ENCODE peak calls at places on chromosomes 5 and 9, in seven cellular contexts. J is cardiac fibroblast, W is HL-60, H is fibroblast of mammary gland, T is OCI-LY7, Y is cardiac muscle cell, Z is lower lobe of right lung. O is an unnamed sample.

GRCh38 chr5:154242442-154242841 is 51.9 kb downstream of the GALNT10 start:
- DNase-seq in J (no peak), Z (no peak), T (no peak), H (no peak), W (no peak), Y (no peak), O (no peak)

GRCh38 chr5:156947933-156948332 is 15.1 kb downstream of the TIMD4 start:
- DNase-seq in W (no peak), J (no peak), T (peak), Z (no peak), Y (no peak), H (no peak), O (no peak)

GRCh38 chr9:130447193-130447816 is 2.5 kb downstream of the ASS1 start:
- DNase-seq in H (no peak), J (no peak), W (no peak), Y (no peak), T (no peak), Z (no peak), O (no peak)

GRCh38 chr9:130268521-130269131 is 3.1 kb downstream of the HMCN2 start:
- DNase-seq in Z (no peak), W (peak), T (no peak), J (no peak), H (no peak), Y (no peak), O (no peak)

GRCh38 chr5:13516195-13516594 is 428.3 kb downstream of the DNAH5 start:
- DNase-seq in Z (no peak), T (no peak), Y (no peak), W (no peak), H (no peak), J (no peak), O (no peak)

GRCh38 chr5:434443-435146 is 8.4 kb upstream of the EXOC3 start:
- DNase-seq in T (no peak), Y (no peak), H (no peak), J (no peak), Z (no peak), W (no peak), O (no peak)

GRCh38 chr5:43042626-43043399 is 2.7 kb upstream of the ANXA2R start:
- DNase-seq in T (peak), W (peak), Y (peak), Z (peak), H (peak), J (peak), O (peak)

GRCh38 chr5:98827862-98828261 is 54.4 kb downstream of the RGMB start:
- DNase-seq in J (no peak), W (no peak), H (no peak), T (no peak), Z (no peak), Y (no peak), O (no peak)

GRCh38 chr5:95124101-95124500 is 160.8 kb downstream of the MCTP1 start:
- DNase-seq in H (no peak), J (no peak), W (no peak), T (no peak), Y (no peak), Z (no peak), O (no peak)

GRCh38 chr9:18825775-18826174 is 207.2 kb downstream of the SAXO1 start:
- DNase-seq in Z (no peak), T (no peak), Y (no peak), H (no peak), J (no peak), W (no peak), O (no peak)

GRCh38 chr5:154940772-154941620 is at the start of gene MRPL22:
- DNase-seq in T (peak), Z (peak), J (peak), Y (peak), W (peak), H (peak), O (peak)

GRCh38 chr9:109556061-109556460 is 58.0 kb upstream of the PTPN3 start:
- DNase-seq in J (no peak), W (no peak), T (no peak), Z (no peak), H (no peak), Y (no peak), O (no peak)

GRCh38 chr5:152113401-152113800 is 188.8 kb upstream of the GLRA1 start:
- DNase-seq in H (no peak), W (no peak), T (no peak), Z (no peak), J (no peak), Y (no peak), O (no peak)

GRCh38 chr5:173780356-173781234 is 107.6 kb upstream of the CPEB4 start:
- DNase-seq in T (no peak), J (no peak), H (no peak), Z (no peak), W (no peak), Y (no peak), O (no peak)

GRCh38 chr5:125537661-125538060 is 791.2 kb upstream of the ZNF608 start:
- DNase-seq in H (no peak), W (no peak), Z (no peak), T (no peak), Y (no peak), J (no peak), O (no peak)

GRCh38 chr5:133610489-133611356 is 1.6 kb downstream of the FSTL4 start:
- DNase-seq in T (no peak), Z (peak), Y (peak), J (peak), W (no peak), H (peak), O (peak)

GRCh38 chr5:163347671-163348070 is 89.7 kb upstream of the CCNG1 start:
- DNase-seq in W (peak), T (peak), Y (peak), H (peak), Z (no peak), J (peak), O (peak)

GRCh38 chr9:133342570-133342969 is 5.4 kb downstream of the MED22 start:
- DNase-seq in J (no peak), T (no peak), H (no peak), Z (peak), W (no peak), Y (no peak), O (no peak)

GRCh38 chr5:30581198-30581925 is 612.1 kb upstream of the CDH6 start:
- DNase-seq in Z (no peak), T (no peak), J (peak), H (no peak), W (no peak), Y (no peak), O (no peak)

GRCh38 chr5:82347213-82347947 is 69.2 kb upstream of the RPS23 start:
- DNase-seq in Y (peak), W (no peak), J (peak), T (no peak), H (peak), Z (no peak), O (peak)

GRCh38 chr5:97131139-97131710 is 11.2 kb downstream of the LIX1 start:
- DNase-seq in J (peak), Z (no peak), T (no peak), H (peak), W (no peak), Y (peak), O (peak)

GRCh38 chr5:65926276-65926761 is at the start of gene ERBIN:
- DNase-seq in J (peak), T (peak), W (peak), Z (peak), H (peak), Y (peak), O (peak)

GRCh38 chr5:102670224-102670836 is 84.8 kb upstream of the PAM start:
- DNase-seq in Z (no peak), H (peak), J (peak), T (no peak), W (no peak), Y (peak), O (peak)

GRCh38 chr9:120655005-120655622 is 59.2 kb downstream of the MEGF9 start:
- DNase-seq in W (no peak), H (peak), T (no peak), J (peak), Z (no peak), Y (peak), O (peak)

GRCh38 chr9:102669220-102669619 is 325.9 kb upstream of the CYLC2 start:
- DNase-seq in T (no peak), Y (no peak), W (no peak), H (no peak), J (no peak), Z (no peak), O (no peak)

GRCh38 chr9:38101423-38101822 is 32.4 kb upstream of the SHB start:
- DNase-seq in T (no peak), H (no peak), Z (no peak), Y (no peak), W (no peak), J (no peak), O (no peak)

GRCh38 chr5:177405312-177405711 is 4.1 kb downstream of the F12 start:
- DNase-seq in W (no peak), H (no peak), J (no peak), Z (no peak), Y (no peak), T (no peak), O (no peak)

GRCh38 chr5:86968311-86968753 is 299.4 kb upstream of the RASA1 start:
- DNase-seq in Z (no peak), Y (peak), W (no peak), J (peak), H (peak), T (peak), O (peak)

GRCh38 chr9:132037470-132037869 is 42.2 kb downstream of the MED27 start:
- DNase-seq in T (no peak), H (no peak), W (no peak), Y (no peak), J (no peak), Z (no peak), O (no peak)

GRCh38 chr9:93590609-93591234 is 14.3 kb downstream of the PHF2 start:
- DNase-seq in J (no peak), Y (no peak), T (no peak), Z (no peak), W (no peak), H (no peak), O (no peak)

GRCh38 chr5:26415987-26416386 is 622.4 kb downstream of the CDH9 start:
- DNase-seq in W (no peak), T (no peak), Y (no peak), H (no peak), Z (no peak), J (no peak), O (no peak)

GRCh38 chr9:76593011-76593347 is 134.0 kb downstream of the GCNT1 start:
- DNase-seq in J (no peak), Y (no peak), T (no peak), Z (no peak), H (no peak), W (no peak), O (no peak)

GRCh38 chr5:68834486-68834885 is 259.3 kb upstream of the SLC30A5 start:
- DNase-seq in Y (peak), J (peak), T (no peak), H (peak), W (no peak), Z (no peak), O (peak)

GRCh38 chr9:131395027-131395744 is 1.3 kb downstream of the PRRC2B start:
- DNase-seq in J (peak), Y (no peak), Z (peak), T (peak), H (no peak), W (peak), O (no peak)

GRCh38 chr9:133184971-133185370 is 21.3 kb upstream of the GBGT1 start:
- DNase-seq in H (peak), J (peak), Y (peak), Z (no peak), W (peak), T (peak), O (peak)

GRCh38 chr5:145803617-145804016 is 31.5 kb downstream of the PRELID2 start:
- DNase-seq in J (no peak), Z (no peak), W (no peak), Y (no peak), T (no peak), H (no peak), O (no peak)

GRCh38 chr9:118751077-118751847 is 618.0 kb downstream of the BRINP1 start:
- DNase-seq in Z (no peak), W (no peak), H (no peak), T (no peak), Y (no peak), J (no peak), O (no peak)

GRCh38 chr5:124264499-124264898 is 481.9 kb downstream of the ZNF608 start:
- DNase-seq in J (no peak), H (peak), Z (no peak), Y (no peak), W (no peak), T (no peak), O (no peak)

GRCh38 chr9:33778700-33779351 is 16.5 kb upstream of the PRSS3 start:
- DNase-seq in W (peak), Z (no peak), J (peak), T (peak), Y (peak), H (peak), O (peak)

GRCh38 chr5:34547300-34548085 is 108.6 kb upstream of the RAI14 start:
- DNase-seq in J (no peak), Y (no peak), Z (no peak), T (no peak), H (no peak), W (no peak), O (no peak)

GRCh38 chr5:34542818-34543217 is 113.3 kb upstream of the RAI14 start:
- DNase-seq in T (no peak), Z (no peak), J (no peak), W (no peak), H (no peak), Y (no peak), O (no peak)

GRCh38 chr5:34544403-34544802 is 111.7 kb upstream of the RAI14 start:
- DNase-seq in Y (no peak), T (no peak), H (no peak), Z (no peak), W (no peak), J (no peak), O (no peak)

GRCh38 chr5:34543687-34544086 is 112.4 kb upstream of the RAI14 start:
- DNase-seq in Z (no peak), Y (no peak), H (no peak), J (no peak), T (no peak), W (no peak), O (no peak)

DNA sequence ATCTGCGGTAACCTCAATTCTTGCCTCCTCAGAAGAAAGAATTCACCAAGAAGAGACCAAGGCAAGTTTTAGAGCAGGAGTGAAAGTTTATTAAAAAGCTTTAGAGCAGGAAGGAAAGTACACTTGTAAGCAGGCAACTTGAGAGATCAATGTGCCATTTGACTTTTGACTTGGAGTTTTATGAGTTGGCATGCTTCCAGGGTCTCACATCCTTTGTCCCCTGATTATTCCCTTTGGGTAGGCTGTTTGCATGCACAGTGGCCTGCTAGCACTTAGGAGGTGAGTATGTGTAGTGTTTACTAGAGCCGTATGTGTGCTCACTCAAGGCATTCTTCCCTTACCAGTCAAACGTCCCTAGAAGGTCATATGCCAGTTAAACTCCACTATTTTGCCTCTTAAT is 111.0 kb upstream of the RAI14 start:
- DNase-seq in H (no peak), Y (no peak), T (no peak), Z (no peak), W (no peak), J (no peak), O (no peak)
- H3K4me3 ChIP-seq in H (no peak), Y (no peak), T (no peak), Z (no peak), W (no peak), J (no peak), O (no peak)

GRCh38 chr9:100222674-100223073 is 123.6 kb downstream of the INVS start:
- DNase-seq in Z (no peak), T (peak), W (no peak), J (peak), H (peak), Y (peak), O (peak)
- TF ChIP-seq CTCF in Z (peak), T (peak), W (no peak), J (peak), H (peak), Y (peak), O (peak)

GRCh38 chr5:140240987-140241706 is 61.8 kb downstream of the PFDN1 start:
- DNase-seq in H (peak), Z (peak), J (peak), W (no peak), Y (peak), T (no peak), O (peak)
- H3K4me3 ChIP-seq in H (no peak), Z (no peak), J (no peak), W (no peak), Y (no peak), T (no peak), O (no peak)

GRCh38 chr9:86246752-86247161 is 12.7 kb downstream of the C9orf153 start:
- DNase-seq in H (peak), T (no peak), Y (peak), Z (no peak), W (peak), J (peak), O (no peak)
- TF ChIP-seq CTCF in H (no peak), T (no peak), Y (no peak), Z (no peak), W (no peak), J (no peak), O (no peak)

GRCh38 chr5:111453290-111453689 is 59.0 kb downstream of the STARD4 start:
- DNase-seq in Y (no peak), W (no peak), J (peak), T (no peak), Z (no peak), H (no peak), O (no peak)
- H3K4me3 ChIP-seq in Y (no peak), W (no peak), J (no peak), T (no peak), Z (no peak), H (no peak), O (no peak)

DNA sequence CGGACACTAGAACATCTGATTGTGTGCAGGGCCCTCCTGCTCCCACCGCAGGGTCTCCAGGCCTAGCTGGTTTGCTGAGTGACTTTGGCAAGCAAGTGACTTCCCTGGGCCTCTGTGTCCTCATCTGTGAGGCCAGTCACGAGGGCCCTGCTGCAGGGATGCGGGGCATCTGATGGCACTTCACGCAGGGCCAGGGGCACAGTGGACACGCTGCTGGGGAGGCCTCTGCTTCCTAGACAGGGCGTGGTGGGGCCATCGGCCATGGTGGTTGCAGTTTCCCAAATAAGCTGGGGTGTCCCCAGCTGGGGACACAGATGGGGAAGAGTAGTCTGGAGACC is 59.6 kb downstream of the CRB2 start:
- DNase-seq in T (no peak), J (no peak), H (no peak), Z (no peak), W (no peak), Y (no peak), O (no peak)
- TF ChIP-seq CTCF in T (no peak), J (no peak), H (no peak), Z (no peak), W (no peak), Y (no peak), O (no peak)

GRCh38 chr9:127877566-127877998 is at the start of gene AK1:
- DNase-seq in Y (peak), H (peak), W (no peak), T (no peak), J (peak), Z (peak), O (peak)
- H3K4me3 ChIP-seq in Y (peak), H (peak), W (peak), T (no peak), J (peak), Z (peak), O (peak)

O was measured in fibroblast of pulmonary artery.